ENCODE peak calls at places on chromosomes 4 and X, in five cellular contexts. One of them, this sample, is unnamed.

GRCh38 chr4:8441499-8442091 is 1.0 kb downstream of the TRMT44 start:
- DNase-seq in lung: no peak
- DNase-seq in RWPE2: no peak
- DNase-seq in tibial nerve: no peak
- DNase-seq in upper lobe of right lung: no peak
- DNase-seq in this sample: no peak

GRCh38 chrX:19554786-19555185 is 39.5 kb upstream of the MAP3K15 start:
- DNase-seq in lung: no peak
- DNase-seq in RWPE2: no peak
- DNase-seq in tibial nerve: no peak
- DNase-seq in upper lobe of right lung: no peak
- DNase-seq in this sample: no peak

GRCh38 chrX:136823175-136823574 is 42.4 kb upstream of the ARHGEF6 start:
- DNase-seq in RWPE2: no peak
- DNase-seq in upper lobe of right lung: no peak
- DNase-seq in tibial nerve: no peak
- DNase-seq in lung: no peak
- DNase-seq in this sample: no peak

GRCh38 chrX:8043121-8043520 is 115.9 kb upstream of the PNPLA4 start:
- DNase-seq in upper lobe of right lung: no peak
- DNase-seq in tibial nerve: no peak
- DNase-seq in RWPE2: no peak
- DNase-seq in lung: no peak
- DNase-seq in this sample: no peak

GRCh38 chr4:127015616-127016015 is 617.1 kb upstream of the INTU start:
- DNase-seq in tibial nerve: no peak
- DNase-seq in upper lobe of right lung: no peak
- DNase-seq in lung: no peak
- DNase-seq in RWPE2: no peak
- DNase-seq in this sample: no peak

GRCh38 chrX:104309169-104309568 is 54.4 kb upstream of the ESX1 start:
- DNase-seq in lung: no peak
- DNase-seq in tibial nerve: no peak
- DNase-seq in RWPE2: no peak
- DNase-seq in upper lobe of right lung: no peak
- DNase-seq in this sample: no peak

GRCh38 chr4:113316879-113317278 is 267.4 kb downstream of the ANK2 start:
- DNase-seq in RWPE2: no peak
- DNase-seq in upper lobe of right lung: no peak
- DNase-seq in tibial nerve: no peak
- DNase-seq in lung: no peak
- DNase-seq in this sample: no peak

GRCh38 chrX:136425996-136426395 is 61.8 kb upstream of the BRS3 start:
- DNase-seq in lung: no peak
- DNase-seq in tibial nerve: no peak
- DNase-seq in RWPE2: no peak
- DNase-seq in upper lobe of right lung: no peak
- DNase-seq in this sample: no peak

GRCh38 chrX:10004832-10005475 is 37.8 kb downstream of the CLDN34 start:
- DNase-seq in lung: no peak
- DNase-seq in tibial nerve: no peak
- DNase-seq in RWPE2: no peak
- DNase-seq in upper lobe of right lung: no peak
- DNase-seq in this sample: no peak

GRCh38 chrX:131595120-131595519 is 51.2 kb downstream of the OR13H1 start:
- DNase-seq in lung: no peak
- DNase-seq in RWPE2: no peak
- DNase-seq in tibial nerve: no peak
- DNase-seq in upper lobe of right lung: no peak
- DNase-seq in this sample: no peak

GRCh38 chrX:76184276-76184675 is 11.4 kb downstream of the PBDC1 start:
- DNase-seq in tibial nerve: no peak
- DNase-seq in RWPE2: no peak
- DNase-seq in lung: no peak
- DNase-seq in upper lobe of right lung: no peak
- DNase-seq in this sample: no peak

GRCh38 chrX:15804563-15804962 is 14.3 kb downstream of the ZRSR2 start:
- DNase-seq in upper lobe of right lung: no peak
- DNase-seq in lung: no peak
- DNase-seq in tibial nerve: no peak
- DNase-seq in RWPE2: no peak
- DNase-seq in this sample: no peak

GRCh38 chr4:115233600-115233999 is 120.2 kb upstream of the NDST4 start:
- DNase-seq in tibial nerve: no peak
- DNase-seq in upper lobe of right lung: no peak
- DNase-seq in lung: no peak
- DNase-seq in RWPE2: no peak
- DNase-seq in this sample: no peak

GRCh38 chr4:113851816-113852215 is 90.3 kb upstream of the CAMK2D start:
- DNase-seq in RWPE2: no peak
- DNase-seq in upper lobe of right lung: no peak
- DNase-seq in tibial nerve: no peak
- DNase-seq in lung: no peak
- DNase-seq in this sample: no peak

GRCh38 chr4:4519296-4519898 is 22.5 kb downstream of the STX18 start:
- DNase-seq in RWPE2: no peak
- DNase-seq in upper lobe of right lung: no peak
- DNase-seq in tibial nerve: no peak
- DNase-seq in lung: no peak
- DNase-seq in this sample: no peak

GRCh38 chr4:20253272-20253798 is 1.6 kb downstream of the SLIT2 start:
- DNase-seq in upper lobe of right lung: peak; percentile 53
- DNase-seq in tibial nerve: no peak
- DNase-seq in lung: no peak
- DNase-seq in RWPE2: peak; percentile 41
- DNase-seq in this sample: no peak

GRCh38 chr4:88211473-88212252 is 53.2 kb upstream of the ABCG2 start:
- DNase-seq in tibial nerve: peak; percentile 82
- DNase-seq in RWPE2: no peak
- DNase-seq in lung: peak; percentile 43
- DNase-seq in upper lobe of right lung: no peak
- DNase-seq in this sample: peak; percentile 14

GRCh38 chrX:129779747-129780146 is at the start of gene SASH3:
- DNase-seq in RWPE2: no peak
- DNase-seq in tibial nerve: peak; percentile 40
- DNase-seq in lung: peak; percentile 62
- DNase-seq in upper lobe of right lung: peak; percentile 80
- DNase-seq in this sample: peak; percentile 11

GRCh38 chr4:108852691-108853090 is 89.8 kb upstream of the ETNPPL start:
- DNase-seq in tibial nerve: no peak
- DNase-seq in RWPE2: no peak
- DNase-seq in lung: no peak
- DNase-seq in upper lobe of right lung: no peak
- DNase-seq in this sample: no peak

GRCh38 chrX:13658602-13659001 is 5.7 kb downstream of the TCEANC start:
- DNase-seq in upper lobe of right lung: no peak
- DNase-seq in tibial nerve: peak; percentile 49
- DNase-seq in lung: no peak
- DNase-seq in RWPE2: no peak
- DNase-seq in this sample: no peak

GRCh38 chrX:2183193-2183725 is 317.5 kb downstream of the DHRSX start:
- DNase-seq in tibial nerve: no peak
- DNase-seq in upper lobe of right lung: peak; percentile 27
- DNase-seq in lung: no peak
- DNase-seq in RWPE2: no peak
- DNase-seq in this sample: no peak

GRCh38 chrX:109952985-109953905 is 49.7 kb upstream of the TMEM164 start:
- DNase-seq in tibial nerve: no peak
- DNase-seq in RWPE2: no peak
- DNase-seq in upper lobe of right lung: no peak
- DNase-seq in lung: no peak
- DNase-seq in this sample: no peak

GRCh38 chr4:38930696-38931095 is 63.1 kb downstream of the FAM114A1 start:
- DNase-seq in RWPE2: no peak
- DNase-seq in tibial nerve: no peak
- DNase-seq in upper lobe of right lung: no peak
- DNase-seq in lung: no peak
- DNase-seq in this sample: no peak

GRCh38 chr4:150371869-150372268 is 210.1 kb upstream of the MAB21L2 start:
- DNase-seq in tibial nerve: no peak
- DNase-seq in lung: no peak
- DNase-seq in RWPE2: no peak
- DNase-seq in upper lobe of right lung: no peak
- DNase-seq in this sample: no peak

GRCh38 chr4:28373601-28374000 is 1513.0 kb downstream of the STIM2 start:
- DNase-seq in RWPE2: no peak
- DNase-seq in tibial nerve: no peak
- DNase-seq in lung: no peak
- DNase-seq in upper lobe of right lung: no peak
- DNase-seq in this sample: no peak

GRCh38 chr4:155599596-155599995 is 67.1 kb upstream of the GUCY1A1 start:
- DNase-seq in lung: no peak
- DNase-seq in RWPE2: no peak
- DNase-seq in tibial nerve: no peak
- DNase-seq in upper lobe of right lung: no peak
- DNase-seq in this sample: no peak

GRCh38 chrX:23802431-23802830 is 19.5 kb downstream of the SAT1 start:
- DNase-seq in lung: no peak
- DNase-seq in upper lobe of right lung: no peak
- DNase-seq in RWPE2: no peak
- DNase-seq in tibial nerve: no peak
- DNase-seq in this sample: no peak

GRCh38 chr4:124206779-124207605 is 505.5 kb downstream of the ANKRD50 start:
- DNase-seq in tibial nerve: no peak
- DNase-seq in lung: no peak
- DNase-seq in RWPE2: no peak
- DNase-seq in upper lobe of right lung: no peak
- DNase-seq in this sample: no peak

GRCh38 chr4:94758141-94758699 is 465 bp downstream of the BMPR1B start:
- DNase-seq in upper lobe of right lung: peak; percentile 69
- DNase-seq in lung: peak; percentile 36
- DNase-seq in RWPE2: peak; percentile 59
- DNase-seq in tibial nerve: peak; percentile 33
- DNase-seq in this sample: peak; percentile 30

GRCh38 chr4:168766537-168767316 is 243.3 kb downstream of the CBR4 start:
- DNase-seq in tibial nerve: no peak
- DNase-seq in lung: no peak
- DNase-seq in upper lobe of right lung: no peak
- DNase-seq in RWPE2: no peak
- DNase-seq in this sample: no peak

GRCh38 chr4:52866734-52867133 is 4.6 kb downstream of the RASL11B start:
- DNase-seq in lung: no peak
- DNase-seq in tibial nerve: no peak
- DNase-seq in upper lobe of right lung: no peak
- DNase-seq in RWPE2: no peak
- DNase-seq in this sample: no peak

GRCh38 chr4:52862605-52863236 is 604 bp downstream of the RASL11B start:
- DNase-seq in RWPE2: no peak
- DNase-seq in lung: no peak
- DNase-seq in upper lobe of right lung: no peak
- DNase-seq in tibial nerve: no peak
- DNase-seq in this sample: no peak

GRCh38 chr4:52864816-52865215 is 2.7 kb downstream of the RASL11B start:
- DNase-seq in RWPE2: no peak
- DNase-seq in upper lobe of right lung: no peak
- DNase-seq in lung: no peak
- DNase-seq in tibial nerve: no peak
- DNase-seq in this sample: no peak

GRCh38 chr4:52863324-52863723 is 1.2 kb downstream of the RASL11B start:
- DNase-seq in upper lobe of right lung: no peak
- DNase-seq in RWPE2: no peak
- DNase-seq in tibial nerve: no peak
- DNase-seq in lung: no peak
- DNase-seq in this sample: no peak

GRCh38 chr4:52865305-52865704 is 3.2 kb downstream of the RASL11B start:
- DNase-seq in lung: no peak
- DNase-seq in upper lobe of right lung: no peak
- DNase-seq in tibial nerve: no peak
- DNase-seq in RWPE2: no peak
- DNase-seq in this sample: no peak
- TF ChIP-seq CTCF in lung: no peak
- TF ChIP-seq CTCF in upper lobe of right lung: no peak
- TF ChIP-seq CTCF in tibial nerve: no peak
- TF ChIP-seq CTCF in RWPE2: no peak
- TF ChIP-seq CTCF in this sample: no peak

DNA sequence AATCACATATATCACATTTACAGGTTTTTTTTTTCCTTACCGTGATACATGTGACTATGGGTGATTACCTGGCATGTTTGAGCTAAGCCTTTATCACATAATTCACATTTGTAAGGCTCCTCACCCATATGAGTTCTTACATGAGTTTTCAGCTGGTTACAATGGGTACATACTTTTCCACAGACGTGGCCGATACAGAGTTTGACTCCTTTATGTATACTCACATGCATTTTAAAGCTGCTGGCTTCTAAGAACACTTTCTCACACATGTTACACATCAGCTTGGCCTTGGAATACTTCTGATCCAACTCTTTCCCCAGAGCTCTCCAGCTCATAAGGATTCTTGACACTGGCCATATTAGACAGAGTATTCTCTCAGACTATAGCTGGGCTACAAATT is 66.3 kb downstream of the TAB3 start:
- DNase-seq in RWPE2: no peak
- DNase-seq in tibial nerve: no peak
- DNase-seq in upper lobe of right lung: no peak
- DNase-seq in lung: no peak
- DNase-seq in this sample: no peak
- H3K27ac ChIP-seq in RWPE2: no peak overlapping the region
- H3K27ac ChIP-seq in tibial nerve: no peak overlapping the region
- H3K27ac ChIP-seq in upper lobe of right lung: no peak overlapping the region
- H3K27ac ChIP-seq in lung: no peak overlapping the region
- H3K27ac ChIP-seq in this sample: no peak overlapping the region

DNA sequence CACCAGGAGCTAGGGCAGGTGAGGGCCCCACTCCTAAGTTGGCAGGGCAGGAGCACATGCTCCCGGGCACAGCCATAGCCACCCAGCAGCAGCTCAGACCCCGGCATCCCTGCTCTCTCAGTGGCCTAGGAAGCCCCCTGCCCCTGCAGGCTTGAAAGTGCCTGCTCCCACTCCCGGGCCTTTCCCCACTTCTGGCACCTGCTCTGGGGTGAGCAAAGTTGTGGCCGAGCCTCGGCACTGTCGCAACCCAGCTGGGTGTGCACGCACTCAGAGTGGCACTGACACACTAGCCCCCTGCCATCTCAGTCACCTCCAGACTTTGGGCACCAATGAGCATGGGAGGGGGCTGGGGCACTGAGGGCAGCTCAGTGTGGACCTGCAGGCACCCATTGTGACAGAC is 60.8 kb upstream of the CDKN2AIP start:
- DNase-seq in tibial nerve: no peak
- DNase-seq in RWPE2: no peak
- DNase-seq in upper lobe of right lung: no peak
- DNase-seq in lung: no peak
- DNase-seq in this sample: no peak
- TF ChIP-seq CTCF in tibial nerve: no peak
- TF ChIP-seq CTCF in RWPE2: no peak
- TF ChIP-seq CTCF in upper lobe of right lung: no peak
- TF ChIP-seq CTCF in lung: no peak
- TF ChIP-seq CTCF in this sample: no peak

DNA sequence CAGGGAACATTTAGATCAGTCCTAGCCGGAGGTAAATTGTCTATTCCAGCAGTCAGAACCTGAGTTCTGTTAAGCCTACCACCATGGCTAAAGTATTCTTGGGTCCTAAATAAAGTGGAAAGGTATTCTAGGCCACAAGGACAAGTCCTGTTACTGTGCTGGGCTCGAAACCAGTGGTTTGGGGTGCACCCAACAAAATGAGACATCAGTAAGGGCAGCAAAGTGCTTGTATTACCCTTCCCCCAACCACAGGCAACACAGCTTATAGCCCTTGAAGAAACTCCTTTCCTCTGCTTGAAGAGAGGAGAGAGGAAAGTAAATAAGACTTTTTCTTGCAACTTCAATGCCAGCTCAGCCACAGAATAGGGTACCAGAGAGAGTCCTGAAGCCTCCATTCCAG is 1345.6 kb downstream of the PCDH18 start:
- DNase-seq in upper lobe of right lung: no peak
- DNase-seq in RWPE2: no peak
- DNase-seq in lung: no peak
- DNase-seq in tibial nerve: no peak
- DNase-seq in this sample: no peak
- H3K27ac ChIP-seq in upper lobe of right lung: no peak overlapping the region
- H3K27ac ChIP-seq in RWPE2: no peak overlapping the region
- H3K27ac ChIP-seq in lung: no peak overlapping the region
- H3K27ac ChIP-seq in tibial nerve: no peak overlapping the region
- H3K27ac ChIP-seq in this sample: no peak overlapping the region